ENCODE peak calls at places on chromosome 1, in eight cellular contexts. D is H7; N is body of pancreas; Y is activated CD4-positive, alpha-beta memory T cell treated with anti-CD3 and anti-CD28 coated beads, Interleukin-2, amount 10 ng/mL, durations not matched to agents 7 days and 5 days; I is amniotic stem cell; L is pulmonary artery endothelial cell; J is stimulated activated CD8-positive, alpha-beta memory T cell treated with anti-CD3 and anti-CD28 coated beads, Interleukin-4, amount 100 ng/mL, for 24 hours; F is CD4-positive, alpha-beta T cell. Z is an unnamed sample.

GRCh38 chr1:40141878-40142535 is 19.2 kb upstream of the RLF start:
- DNase-seq in D (no peak), N (no peak), Y (no peak), I (no peak), L (no peak), J (no peak), F (no peak), Z (no peak)

GRCh38 chr1:177817969-177818872 is 151.6 kb downstream of the SEC16B start:
- DNase-seq in D (peak; percentile 21), N (no peak), Y (no peak), I (no peak), L (no peak), J (no peak), F (no peak), Z (no peak)

GRCh38 chr1:32902535-32902920 is 1.3 kb upstream of the TMEM54 start:
- DNase-seq in D (peak; percentile 30), N (no peak), Y (no peak), I (no peak), L (no peak), J (no peak), F (no peak), Z (no peak)

GRCh38 chr1:221462345-221462744 is 279.5 kb downstream of the DUSP10 start:
- DNase-seq in D (no peak), N (no peak), Y (no peak), I (no peak), L (no peak), J (no peak), F (no peak), Z (no peak)

GRCh38 chr1:235045921-235046601 is 82.6 kb downstream of the TOMM20 start:
- DNase-seq in D (no peak), N (no peak), Y (no peak), I (no peak), L (no peak), J (no peak), F (no peak), Z (no peak)

GRCh38 chr1:153395136-153395685 is 4.3 kb upstream of the S100A8 start:
- DNase-seq in D (peak; percentile 5), N (no peak), Y (no peak), I (no peak), L (no peak), J (no peak), F (no peak), Z (no peak)

GRCh38 chr1:85128296-85128695 is 72.5 kb downstream of the SYDE2 start:
- DNase-seq in D (no peak), N (no peak), Y (no peak), I (peak; percentile 13), L (no peak), J (no peak), F (no peak), Z (no peak)

GRCh38 chr1:52571783-52572182 is 18.9 kb upstream of the TUT4 start:
- DNase-seq in D (no peak), N (no peak), Y (no peak), I (no peak), L (no peak), J (no peak), F (no peak), Z (no peak)

GRCh38 chr1:7540816-7541215 is 230.3 kb upstream of the VAMP3 start:
- DNase-seq in D (no peak), N (no peak), Y (no peak), I (no peak), L (no peak), J (no peak), F (no peak), Z (no peak)

GRCh38 chr1:183699643-183700160 is 46.6 kb upstream of the APOBEC4 start:
- DNase-seq in D (no peak), N (no peak), Y (no peak), I (no peak), L (no peak), J (no peak), F (no peak), Z (no peak)

GRCh38 chr1:81351864-81352263 is 448.9 kb upstream of the ADGRL2 start:
- DNase-seq in D (no peak), N (no peak), Y (no peak), I (no peak), L (no peak), J (no peak), F (no peak), Z (no peak)

Z was measured in NT2/D1.